ENCODE peak calls at places on chromosomes 16 and 17, in ten cellular contexts. Q is spleen, S is ovary, C is choroid plexus epithelial cell, J is Peyer's patch, Y is GM20000, R is GM12864, N is lower leg skin, G is A549, M is foreskin fibroblast. A is an unnamed sample.

GRCh38 chr17:82126479-82127314 is 28.7 kb upstream of the FASN start:
- DNase-seq in Q (no peak), S (no peak), C (no peak), J (peak; percentile 68), Y (no peak), R (no peak), N (no peak), G (no peak), M (no peak), A (no peak)

GRCh38 chr17:78357687-78358537 is 2.0 kb downstream of the SOCS3 start:
- DNase-seq in Q (no peak), S (no peak), C (peak; percentile 51), J (no peak), Y (no peak), R (no peak), N (no peak), G (peak; percentile 37), M (no peak), A (no peak)

GRCh38 chr16:5333991-5334390 is 236.4 kb upstream of the EEF2KMT start:
- DNase-seq in Q (no peak), S (no peak), C (no peak), J (no peak), Y (no peak), R (no peak), N (no peak), G (no peak), M (no peak), A (no peak)

GRCh38 chr16:20897253-20897896 is 2.8 kb downstream of the DCUN1D3 start:
- DNase-seq in Q (no peak), S (no peak), C (peak; percentile 81), J (no peak), Y (no peak), R (no peak), N (no peak), G (no peak), M (peak; percentile 62), A (no peak)

GRCh38 chr17:34456121-34456520 is 93.1 kb upstream of the CCL1 start:
- DNase-seq in Q (no peak), S (no peak), C (no peak), J (no peak), Y (no peak), R (no peak), N (no peak), G (no peak), M (no peak), A (no peak)

GRCh38 chr16:69048328-69049120 is 56.9 kb upstream of the HAS3 start:
- DNase-seq in Q (no peak), S (no peak), C (no peak), J (no peak), Y (no peak), R (no peak), N (peak; percentile 49), G (no peak), M (no peak), A (no peak)

GRCh38 chr16:14501331-14502255 is 128.5 kb downstream of the PARN start:
- DNase-seq in Q (no peak), S (peak; percentile 92), C (peak; percentile 94), J (peak; percentile 19), Y (no peak), R (no peak), N (peak; percentile 97), G (peak; percentile 95), M (peak; percentile 94), A (peak; percentile 74)

GRCh38 chr16:54286330-54287017 is at the start of gene IRX3:
- DNase-seq in Q (no peak), S (peak; percentile 60), C (peak; percentile 86), J (no peak), Y (peak; percentile 60), R (no peak), N (peak; percentile 97), G (peak; percentile 87), M (peak; percentile 90), A (no peak)

GRCh38 chr16:55322327-55322726 is 1.7 kb upstream of the IRX6 start:
- DNase-seq in Q (no peak), S (no peak), C (no peak), J (no peak), Y (no peak), R (no peak), N (no peak), G (no peak), M (no peak), A (no peak)

GRCh38 chr17:29107933-29108805 is 65.2 kb downstream of the PIPOX start:
- DNase-seq in Q (no peak), S (no peak), C (peak; percentile 20), J (no peak), Y (no peak), R (no peak), N (no peak), G (peak; percentile 44), M (no peak), A (no peak)
- TF ChIP-seq CTCF in Q (no peak), S (no peak), C (no peak), J (no peak), Y (no peak), R (no peak), N (no peak), G (no peak), M (no peak), A (no peak)

DNA sequence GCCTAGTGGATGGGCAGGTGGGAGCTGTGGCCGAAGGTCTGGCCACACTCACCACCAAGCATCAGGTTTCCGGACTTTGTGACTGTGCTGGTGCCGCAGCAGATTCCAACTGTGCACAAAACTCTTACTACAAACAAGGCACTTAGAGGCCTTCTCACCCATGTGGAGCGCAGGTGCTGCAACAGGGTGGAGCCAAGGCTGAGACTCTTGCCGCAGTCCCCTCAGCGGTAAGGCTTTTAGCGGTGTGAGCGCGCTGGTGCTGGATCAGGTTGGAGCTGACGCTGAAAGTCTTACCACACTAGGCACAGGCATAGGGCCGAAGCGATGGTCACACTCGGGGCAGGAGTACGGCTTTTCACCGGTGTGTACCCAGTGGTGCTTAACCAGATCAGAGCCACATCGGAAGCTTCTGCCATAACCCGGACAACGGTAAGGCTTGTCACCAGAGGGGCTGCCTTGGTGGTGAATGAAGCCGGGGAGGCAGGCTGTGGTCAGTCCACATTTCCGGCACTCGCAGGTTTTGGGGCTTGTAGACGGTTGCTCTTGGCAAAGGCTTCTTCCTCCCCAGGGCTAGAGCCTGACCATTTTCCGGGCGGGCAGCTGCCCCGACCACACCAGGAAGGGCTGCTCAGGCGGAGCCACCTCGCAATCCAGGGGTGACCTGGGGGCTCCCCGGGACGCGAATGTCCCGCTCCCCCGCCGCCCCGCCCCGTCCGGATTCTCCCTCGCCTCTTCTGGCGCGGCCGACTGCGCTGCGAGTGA is 1.0 kb upstream of the ARMC5 start:
- DNase-seq in Q (peak; percentile 94), S (peak; percentile 45), C (peak; percentile 67), J (peak; percentile 68), Y (peak; percentile 58), R (no peak), N (peak; percentile 92), G (peak; percentile 60), M (peak; percentile 24), A (peak; percentile 82)
- TF ChIP-seq CTCF in Q (no peak), S (no peak), C (peak; percentile 48), J (no peak), Y (peak; percentile 11), R (peak; percentile 43), N (no peak), G (no peak), M (no peak), A (peak; percentile 21)

DNA sequence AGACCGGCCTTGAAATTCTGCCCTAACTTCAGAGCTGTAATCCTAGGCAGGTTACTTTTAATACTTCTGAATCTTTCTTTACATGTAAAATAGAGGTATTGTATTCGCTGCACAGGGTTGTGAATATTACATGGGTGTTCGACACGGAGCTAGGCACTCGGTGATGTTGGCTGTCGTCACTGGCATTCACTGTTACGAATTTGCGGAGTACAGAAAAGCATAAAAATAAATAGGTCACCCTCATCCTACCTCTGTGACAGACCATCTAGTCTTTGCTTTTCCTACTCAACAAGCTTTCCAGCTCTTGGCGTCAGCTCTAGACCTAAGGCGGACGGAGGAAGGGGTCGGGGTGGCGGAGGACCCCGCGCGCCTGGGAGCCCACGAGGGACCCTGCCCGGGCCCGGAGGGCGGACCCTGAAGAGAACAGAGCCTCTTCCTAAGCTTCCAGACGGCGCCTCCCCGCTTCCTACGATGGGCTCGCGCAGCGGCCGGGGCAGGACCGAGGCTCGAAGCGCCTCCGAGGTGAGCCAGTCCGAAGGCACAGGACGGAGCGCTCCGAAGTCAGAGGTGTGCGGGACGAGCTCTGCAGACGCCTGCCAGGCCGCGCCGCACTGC is 877 bp upstream of the SPG7 start:
- DNase-seq in Q (no peak), S (no peak), C (no peak), J (no peak), Y (no peak), R (no peak), N (no peak), G (no peak), M (no peak), A (no peak)
- TF ChIP-seq CTCF in Q (no peak), S (no peak), C (no peak), J (no peak), Y (no peak), R (no peak), N (no peak), G (no peak), M (no peak), A (no peak)

GRCh38 chr17:75877752-75878173 is 618 bp downstream of the TRIM47 start:
- DNase-seq in Q (peak; percentile 95), S (peak; percentile 76), C (peak; percentile 66), J (peak; percentile 62), Y (peak; percentile 85), R (no peak), N (peak; percentile 92), G (peak; percentile 86), M (peak; percentile 75), A (peak; percentile 78)

GRCh38 chr17:75875182-75875939 is 3.0 kb downstream of the TRIM47 start:
- DNase-seq in Q (no peak), S (peak; percentile 57), C (no peak), J (no peak), Y (peak; percentile 10), R (no peak), N (no peak), G (no peak), M (no peak), A (no peak)

GRCh38 chr17:75876938-75877751 is 1.2 kb downstream of the TRIM47 start:
- DNase-seq in Q (peak; percentile 89), S (peak; percentile 96), C (peak; percentile 88), J (peak; percentile 56), Y (no peak), R (no peak), N (peak; percentile 98), G (peak; percentile 95), M (peak; percentile 93), A (no peak)

GRCh38 chr17:75875940-75876189 is 2.5 kb downstream of the TRIM47 start:
- DNase-seq in Q (no peak), S (no peak), C (no peak), J (no peak), Y (no peak), R (no peak), N (no peak), G (no peak), M (no peak), A (no peak)

DNA sequence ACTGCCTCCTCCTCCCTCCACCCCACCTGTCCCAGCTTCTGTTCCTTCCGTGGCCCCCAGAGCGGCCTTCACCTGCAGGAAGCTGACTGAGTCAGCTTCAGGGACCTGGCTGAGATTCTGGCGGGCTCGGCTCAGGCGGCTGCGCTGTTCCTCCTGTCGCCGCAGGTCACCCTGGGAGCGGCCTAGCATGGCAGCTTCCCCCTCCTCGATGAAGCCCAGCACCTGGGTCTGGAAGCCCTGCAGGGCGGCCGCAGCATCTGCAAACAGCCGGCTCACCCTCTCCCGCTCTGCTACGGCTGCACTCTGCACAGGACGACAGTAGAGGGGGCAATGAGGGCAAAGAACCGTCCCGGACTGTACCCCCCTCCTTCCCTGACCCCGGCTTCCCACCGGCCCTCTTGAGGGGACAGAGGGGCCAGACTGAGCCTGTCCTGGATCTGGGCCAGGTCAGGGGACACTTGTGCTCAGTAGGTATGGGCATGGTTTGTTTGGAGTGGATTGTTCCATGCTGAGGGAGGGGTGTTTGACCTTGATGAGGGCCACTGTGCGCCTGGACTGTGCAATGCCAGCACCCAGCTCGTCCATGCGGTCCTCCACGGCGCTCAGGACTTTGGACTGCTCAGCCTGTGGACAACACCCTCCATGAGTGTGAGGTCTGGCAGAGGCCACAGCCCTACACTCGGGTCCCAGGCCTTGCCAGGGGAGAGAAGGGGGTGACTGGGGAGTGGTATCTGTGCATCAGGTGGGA is 2.0 kb downstream of the TRIM47 start:
- DNase-seq in Q (peak; percentile 92), S (no peak), C (no peak), J (peak; percentile 81), Y (peak; percentile 72), R (peak; percentile 27), N (peak; percentile 92), G (peak; percentile 74), M (no peak), A (peak; percentile 69)
- TF ChIP-seq CTCF in Q (peak; percentile 33), S (no peak), C (peak; percentile 24), J (peak; percentile 35), Y (peak; percentile 14), R (peak; percentile 41), N (no peak), G (peak; percentile 24), M (no peak), A (peak; percentile 7)

A was measured in GM12865.